ENCODE peak calls at places on chromosomes 4 and X, in six cellular contexts. One of them, this sample, is unnamed.

GRCh38 chr4:77629885-77630284 is 24.3 kb downstream of the CXCL13 start:
- DNase-seq in fibroblast of lung: no peak
- DNase-seq in H1: no peak
- DNase-seq in pancreas: no peak
- DNase-seq in small intestine: no peak
- DNase-seq in cardiac muscle cell: no peak
- DNase-seq in this sample: no peak

GRCh38 chr4:188021548-188022249 is 26.1 kb downstream of the ZFP42 start:
- DNase-seq in fibroblast of lung: no peak
- DNase-seq in small intestine: no peak
- DNase-seq in cardiac muscle cell: no peak
- DNase-seq in pancreas: no peak
- DNase-seq in H1: no peak
- DNase-seq in this sample: no peak

GRCh38 chrX:151019837-151020236 is 36.7 kb downstream of the HMGB3 start:
- DNase-seq in cardiac muscle cell: no peak
- DNase-seq in H1: no peak
- DNase-seq in fibroblast of lung: peak; percentile 18
- DNase-seq in small intestine: no peak
- DNase-seq in pancreas: no peak
- DNase-seq in this sample: no peak

GRCh38 chr4:105990933-105991332 is 95.7 kb downstream of the NPNT start:
- DNase-seq in small intestine: no peak
- DNase-seq in pancreas: peak; percentile 79
- DNase-seq in H1: no peak
- DNase-seq in fibroblast of lung: peak; percentile 66
- DNase-seq in cardiac muscle cell: no peak
- DNase-seq in this sample: peak; percentile 78

GRCh38 chr4:140309124-140309870 is 64.1 kb upstream of the SCOC start:
- DNase-seq in pancreas: no peak
- DNase-seq in H1: no peak
- DNase-seq in small intestine: no peak
- DNase-seq in fibroblast of lung: peak; percentile 75
- DNase-seq in cardiac muscle cell: no peak
- DNase-seq in this sample: no peak

GRCh38 chr4:80036306-80036705 is 36.7 kb downstream of the ANTXR2 start:
- DNase-seq in H1: no peak
- DNase-seq in fibroblast of lung: no peak
- DNase-seq in pancreas: no peak
- DNase-seq in cardiac muscle cell: no peak
- DNase-seq in small intestine: peak; percentile 33
- DNase-seq in this sample: no peak

GRCh38 chr4:81214518-81215218 is 354 bp downstream of the PRKG2 start:
- DNase-seq in cardiac muscle cell: peak; percentile 56
- DNase-seq in H1: peak; percentile 69
- DNase-seq in fibroblast of lung: peak; percentile 25
- DNase-seq in small intestine: peak; percentile 57
- DNase-seq in pancreas: peak; percentile 61
- DNase-seq in this sample: peak; percentile 70

GRCh38 chr4:53141308-53141707 is 224.6 kb downstream of the SCFD2 start:
- DNase-seq in small intestine: no peak
- DNase-seq in H1: no peak
- DNase-seq in cardiac muscle cell: no peak
- DNase-seq in fibroblast of lung: no peak
- DNase-seq in pancreas: no peak
- DNase-seq in this sample: no peak

GRCh38 chrX:28757290-28757689 is 170.0 kb downstream of the IL1RAPL1 start:
- DNase-seq in H1: no peak
- DNase-seq in fibroblast of lung: no peak
- DNase-seq in cardiac muscle cell: no peak
- DNase-seq in small intestine: no peak
- DNase-seq in pancreas: no peak
- DNase-seq in this sample: no peak

GRCh38 chrX:39731735-39732134 is 366.0 kb downstream of the BCOR start:
- DNase-seq in fibroblast of lung: no peak
- DNase-seq in small intestine: no peak
- DNase-seq in pancreas: no peak
- DNase-seq in cardiac muscle cell: no peak
- DNase-seq in H1: no peak
- DNase-seq in this sample: no peak

GRCh38 chrX:85243761-85244410 is at the start of the genes SATL1 and ZNF711:
- DNase-seq in pancreas: peak; percentile 64
- DNase-seq in small intestine: peak; percentile 37
- DNase-seq in fibroblast of lung: peak; percentile 73
- DNase-seq in cardiac muscle cell: peak; percentile 91
- DNase-seq in H1: peak; percentile 67
- DNase-seq in this sample: peak; percentile 67

GRCh38 chr4:87932718-87933136 is 42.8 kb upstream of the SPP1 start:
- DNase-seq in cardiac muscle cell: no peak
- DNase-seq in fibroblast of lung: no peak
- DNase-seq in H1: no peak
- DNase-seq in pancreas: no peak
- DNase-seq in small intestine: no peak
- DNase-seq in this sample: no peak

GRCh38 chr4:20520901-20521300 is 179.4 kb upstream of the PACRGL start:
- DNase-seq in fibroblast of lung: peak; percentile 80
- DNase-seq in pancreas: no peak
- DNase-seq in H1: no peak
- DNase-seq in cardiac muscle cell: no peak
- DNase-seq in small intestine: no peak
- DNase-seq in this sample: no peak

GRCh38 chrX:15310117-15310516 is 5.3 kb downstream of the ASB11 start:
- DNase-seq in small intestine: peak; percentile 5
- DNase-seq in pancreas: no peak
- DNase-seq in H1: no peak
- DNase-seq in fibroblast of lung: peak; percentile 13
- DNase-seq in cardiac muscle cell: peak; percentile 50
- DNase-seq in this sample: no peak

GRCh38 chrX:69028006-69028760 is 137.1 kb downstream of the PJA1 start:
- DNase-seq in fibroblast of lung: no peak
- DNase-seq in cardiac muscle cell: no peak
- DNase-seq in small intestine: no peak
- DNase-seq in H1: peak; percentile 7
- DNase-seq in pancreas: no peak
- DNase-seq in this sample: no peak

GRCh38 chrX:23884427-23885024 is 23.2 kb downstream of the APOO start:
- DNase-seq in pancreas: no peak
- DNase-seq in small intestine: no peak
- DNase-seq in H1: no peak
- DNase-seq in cardiac muscle cell: no peak
- DNase-seq in fibroblast of lung: peak; percentile 41
- DNase-seq in this sample: no peak

GRCh38 chrX:2894885-2895292 is 34.2 kb downstream of the ARSD start:
- DNase-seq in fibroblast of lung: peak; percentile 29
- DNase-seq in H1: no peak
- DNase-seq in small intestine: peak; percentile 77
- DNase-seq in pancreas: no peak
- DNase-seq in cardiac muscle cell: peak; percentile 55
- DNase-seq in this sample: no peak

GRCh38 chr4:68460085-68460484 is 12.8 kb downstream of the TMPRSS11E start:
- DNase-seq in cardiac muscle cell: no peak
- DNase-seq in pancreas: no peak
- DNase-seq in H1: no peak
- DNase-seq in small intestine: no peak
- DNase-seq in fibroblast of lung: no peak
- DNase-seq in this sample: no peak

DNA sequence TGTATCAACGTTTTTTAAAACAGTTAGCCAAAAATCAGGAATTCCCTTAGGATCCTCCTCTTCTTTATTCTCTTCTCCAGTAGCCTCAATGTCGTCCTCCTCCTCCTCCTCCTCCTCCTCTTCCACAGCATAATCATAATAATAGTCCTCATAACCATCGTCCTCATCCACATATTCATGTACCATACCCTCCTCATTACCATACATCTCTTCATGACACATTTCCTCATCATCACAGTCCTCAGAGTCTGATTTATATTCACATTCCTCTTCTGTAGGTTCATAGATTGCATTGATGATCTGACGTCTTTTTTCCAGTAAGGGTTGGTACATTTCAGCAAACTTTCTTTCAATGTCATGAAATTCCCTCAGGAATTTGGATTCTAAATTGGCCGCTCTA is 917 bp downstream of the NAP1L2 start:
- DNase-seq in cardiac muscle cell: no peak
- DNase-seq in fibroblast of lung: no peak
- DNase-seq in pancreas: no peak
- DNase-seq in small intestine: no peak
- DNase-seq in H1: no peak
- DNase-seq in this sample: no peak
- H3K4me3 ChIP-seq in cardiac muscle cell: peak overlapping the region; percentile 57
- H3K4me3 ChIP-seq in fibroblast of lung: peak overlapping the region; percentile 41
- H3K4me3 ChIP-seq in pancreas: peak overlapping the region; percentile 49
- H3K4me3 ChIP-seq in small intestine: no peak overlapping the region
- H3K4me3 ChIP-seq in H1: peak overlapping the region; percentile 61
- H3K4me3 ChIP-seq in this sample: peak overlapping the region; percentile 53

GRCh38 chr4:99234331-99235010 is 15.4 kb upstream of the ADH6 start:
- DNase-seq in small intestine: no peak
- DNase-seq in cardiac muscle cell: no peak
- DNase-seq in H1: no peak
- DNase-seq in pancreas: no peak
- DNase-seq in fibroblast of lung: no peak
- DNase-seq in this sample: no peak
- H3K27ac ChIP-seq in small intestine: no peak overlapping the region
- H3K27ac ChIP-seq in cardiac muscle cell: no peak overlapping the region
- H3K27ac ChIP-seq in H1: no peak overlapping the region
- H3K27ac ChIP-seq in pancreas: no peak overlapping the region
- H3K27ac ChIP-seq in fibroblast of lung: no peak overlapping the region
- H3K27ac ChIP-seq in this sample: no peak overlapping the region

GRCh38 chrX:100649550-100650356 is 5.8 kb downstream of the SRPX2 start:
- DNase-seq in pancreas: no peak
- DNase-seq in small intestine: peak; percentile 77
- DNase-seq in fibroblast of lung: peak; percentile 91
- DNase-seq in cardiac muscle cell: peak; percentile 29
- DNase-seq in H1: no peak
- DNase-seq in this sample: peak; percentile 59
- H3K4me1 ChIP-seq in pancreas: no peaks in the 10 kb centered on the region
- H3K4me1 ChIP-seq in small intestine: no peaks in the 10 kb centered on the region
- H3K4me1 ChIP-seq in fibroblast of lung: peaks cover 28% of the 10 kb centered on the region
- H3K4me1 ChIP-seq in cardiac muscle cell: no peaks in the 10 kb centered on the region
- H3K4me1 ChIP-seq in H1: no peaks in the 10 kb centered on the region
- H3K4me1 ChIP-seq in this sample: peaks cover 8% of the 10 kb centered on the region

GRCh38 chr4:102616661-102617060 is 115.5 kb downstream of the NFKB1 start:
- DNase-seq in pancreas: no peak
- DNase-seq in small intestine: no peak
- DNase-seq in H1: no peak
- DNase-seq in cardiac muscle cell: no peak
- DNase-seq in fibroblast of lung: no peak
- DNase-seq in this sample: no peak

GRCh38 chr4:102612824-102613366 is 111.7 kb downstream of the NFKB1 start:
- DNase-seq in fibroblast of lung: no peak
- DNase-seq in cardiac muscle cell: no peak
- DNase-seq in H1: no peak
- DNase-seq in small intestine: peak; percentile 49
- DNase-seq in pancreas: no peak
- DNase-seq in this sample: no peak

GRCh38 chr4:102610476-102610875 is 109.3 kb downstream of the NFKB1 start:
- DNase-seq in small intestine: peak; percentile 71
- DNase-seq in H1: no peak
- DNase-seq in pancreas: no peak
- DNase-seq in cardiac muscle cell: no peak
- DNase-seq in fibroblast of lung: no peak
- DNase-seq in this sample: no peak

GRCh38 chr4:102612195-102612594 is 111.0 kb downstream of the NFKB1 start:
- DNase-seq in small intestine: no peak
- DNase-seq in H1: no peak
- DNase-seq in pancreas: no peak
- DNase-seq in cardiac muscle cell: no peak
- DNase-seq in fibroblast of lung: no peak
- DNase-seq in this sample: no peak

DNA sequence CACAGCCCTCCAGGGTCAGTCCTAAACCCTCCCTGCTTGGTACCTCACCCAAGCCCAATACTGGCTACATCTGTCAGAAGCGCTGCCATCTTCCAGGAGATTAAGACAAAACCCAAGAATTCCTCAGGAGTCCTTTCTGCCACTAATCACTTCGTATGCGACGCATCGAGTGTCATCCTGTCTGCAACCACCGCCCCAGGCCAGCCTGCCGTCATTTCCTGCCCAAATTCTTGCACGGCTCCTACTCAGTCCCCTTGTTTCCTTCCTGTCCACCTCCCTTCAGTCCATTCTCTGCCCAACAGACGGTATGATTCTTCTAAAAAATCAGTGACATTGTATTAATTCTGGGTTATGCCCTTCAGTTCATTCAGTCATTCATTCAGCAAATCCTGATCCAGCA is 113.6 kb downstream of the NFKB1 start:
- DNase-seq in small intestine: peak; percentile 34
- DNase-seq in H1: no peak
- DNase-seq in fibroblast of lung: no peak
- DNase-seq in cardiac muscle cell: no peak
- DNase-seq in pancreas: no peak
- DNase-seq in this sample: no peak
- H3K4me3 ChIP-seq in small intestine: no peak overlapping the region
- H3K4me3 ChIP-seq in H1: no peak overlapping the region
- H3K4me3 ChIP-seq in fibroblast of lung: no peak overlapping the region
- H3K4me3 ChIP-seq in cardiac muscle cell: no peak overlapping the region
- H3K4me3 ChIP-seq in pancreas: no peak overlapping the region
- H3K4me3 ChIP-seq in this sample: peak overlapping the region; percentile 2

DNA sequence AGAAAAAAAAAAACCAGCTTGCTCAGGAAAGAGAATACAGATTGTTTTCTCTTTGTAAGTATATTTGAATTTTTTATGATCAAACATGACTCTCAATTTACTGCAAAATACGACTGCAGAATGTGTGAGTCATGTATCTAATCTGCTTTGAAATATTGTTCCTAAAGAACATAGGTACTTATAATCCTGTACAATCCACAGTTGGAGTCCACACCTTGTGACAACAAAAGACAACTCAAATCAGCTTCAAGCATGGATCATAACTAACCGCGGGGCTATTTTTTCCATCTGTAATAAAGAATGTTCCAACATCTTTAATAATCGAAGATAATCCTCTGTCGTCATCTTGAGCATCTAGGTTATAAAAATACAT is 77.8 kb upstream of the STIM2 start:
- DNase-seq in small intestine: peak; percentile 39
- DNase-seq in fibroblast of lung: no peak
- DNase-seq in H1: no peak
- DNase-seq in cardiac muscle cell: no peak
- DNase-seq in pancreas: no peak
- DNase-seq in this sample: no peak
- H3K27ac ChIP-seq in small intestine: no peak overlapping the region
- H3K27ac ChIP-seq in fibroblast of lung: no peak overlapping the region
- H3K27ac ChIP-seq in H1: no peak overlapping the region
- H3K27ac ChIP-seq in cardiac muscle cell: no peak overlapping the region
- H3K27ac ChIP-seq in pancreas: no peak overlapping the region
- H3K27ac ChIP-seq in this sample: no peak overlapping the region

GRCh38 chr4:1045595-1046201 is 34.3 kb downstream of the FGFRL1 start:
- DNase-seq in H1: no peak
- DNase-seq in small intestine: no peak
- DNase-seq in fibroblast of lung: no peak
- DNase-seq in cardiac muscle cell: no peak
- DNase-seq in pancreas: peak; percentile 52
- DNase-seq in this sample: no peak
- H3K4me1 ChIP-seq in H1: peaks cover 10% of the 10 kb centered on the region
- H3K4me1 ChIP-seq in small intestine: no peaks in the 10 kb centered on the region
- H3K4me1 ChIP-seq in fibroblast of lung: peaks cover 22% of the 10 kb centered on the region
- H3K4me1 ChIP-seq in cardiac muscle cell: no peaks in the 10 kb centered on the region
- H3K4me1 ChIP-seq in pancreas: peaks cover 5% of the 10 kb centered on the region
- H3K4me1 ChIP-seq in this sample: peaks cover 36% of the 10 kb centered on the region

This sample was measured in upper lobe of right lung.